ENCODE peak calls at places on chromosomes 5 and 9, in ten cellular contexts. T is EH; A is T follicular helper cell; N is NCI-H510A treated with DMSO at 0.1 percent for 48 hours; F is GM03348; K is NB4; P is activated CD4-positive, alpha-beta T cell treated with anti-CD3 and anti-CD28 coated beads, Interleukin-2, amount 50 U/mL, for 48 hours; S is posterior cingulate gyrus; O is ecto neural progenitor cell; B is Calu3. X is an unnamed sample.

GRCh38 chr9:86508208-86508903 is 154.1 kb upstream of the TUT7 start:
- DNase-seq in T (no peak), A (no peak), N (no peak), F (no peak), K (no peak), P (no peak), S (no peak), O (no peak), B (no peak), X (no peak)

GRCh38 chr9:81074261-81074660 is 615.1 kb downstream of the TLE1 start:
- DNase-seq in T (no peak), A (no peak), N (peak; percentile 16), F (no peak), K (no peak), P (no peak), S (no peak), O (no peak), B (no peak), X (no peak)

GRCh38 chr5:145958463-145958862 is 22.1 kb downstream of the SH3RF2 start:
- DNase-seq in T (no peak), A (no peak), N (no peak), F (no peak), K (no peak), P (no peak), S (no peak), O (no peak), B (no peak), X (no peak)

GRCh38 chr5:181133610-181134231 is 2.8 kb upstream of the OR2V1 start:
- DNase-seq in T (peak; percentile 84), A (no peak), N (no peak), F (peak; percentile 87), K (no peak), P (no peak), S (no peak), O (no peak), B (peak; percentile 86), X (peak; percentile 85)

GRCh38 chr5:156474251-156474650 is 147.3 kb downstream of the SGCD start:
- DNase-seq in T (peak; percentile 20), A (no peak), N (no peak), F (peak; percentile 35), K (no peak), P (no peak), S (peak; percentile 57), O (no peak), B (no peak), X (no peak)

GRCh38 chr9:2853517-2853916 is 9.6 kb upstream of the PUM3 start:
- DNase-seq in T (no peak), A (no peak), N (no peak), F (no peak), K (no peak), P (no peak), S (no peak), O (no peak), B (no peak), X (no peak)

GRCh38 chr9:129667378-129667777 is 1.9 kb downstream of the PRRX2 start:
- DNase-seq in T (no peak), A (no peak), N (no peak), F (no peak), K (no peak), P (no peak), S (no peak), O (no peak), B (no peak), X (no peak)

GRCh38 chr5:79512692-79513518 is 1.0 kb downstream of the HOMER1 start:
- DNase-seq in T (peak; percentile 32), A (no peak), N (peak; percentile 32), F (peak; percentile 23), K (peak; percentile 30), P (peak; percentile 20), S (no peak), O (peak; percentile 55), B (peak; percentile 33), X (peak; percentile 30)

GRCh38 chr9:36126016-36126786 is 10.3 kb upstream of the GLIPR2 start:
- DNase-seq in T (no peak), A (no peak), N (no peak), F (no peak), K (peak; percentile 67), P (no peak), S (no peak), O (no peak), B (no peak), X (no peak)

GRCh38 chr9:89779416-89779815 is 174.6 kb downstream of the GADD45G start:
- DNase-seq in T (no peak), A (no peak), N (no peak), F (no peak), K (no peak), P (no peak), S (no peak), O (no peak), B (no peak), X (no peak)

GRCh38 chr5:44300551-44300950 is 88.7 kb downstream of the FGF10 start:
- DNase-seq in T (no peak), A (no peak), N (no peak), F (no peak), K (no peak), P (no peak), S (no peak), O (no peak), B (no peak), X (no peak)

GRCh38 chr5:124114911-124115310 is 602.9 kb downstream of the CSNK1G3 start:
- DNase-seq in T (no peak), A (no peak), N (no peak), F (no peak), K (no peak), P (no peak), S (no peak), O (no peak), B (no peak), X (no peak)

GRCh38 chr5:105134328-105134727 is 1571.7 kb upstream of the NUDT12 start:
- DNase-seq in T (no peak), A (no peak), N (no peak), F (no peak), K (no peak), P (no peak), S (no peak), O (no peak), B (no peak), X (no peak)

GRCh38 chr9:107471562-107471961 is 18.0 kb downstream of the KLF4 start:
- DNase-seq in T (peak; percentile 62), A (no peak), N (no peak), F (no peak), K (no peak), P (no peak), S (no peak), O (no peak), B (no peak), X (no peak)